ENCODE peak calls at places on chromosomes 12 and 14, in four cellular contexts. H, S, J and R are unnamed samples. For H3K4me1, the result is how much of the 10 kb centered on the place peaks cover.

GRCh38 chr14:30874120-30874998 is at the start of gene COCH:
- DNase-seq in H (peak), S (no peak), J (no peak), R (no peak)

GRCh38 chr14:59481407-59482119 is 2.6 kb downstream of the L3HYPDH start:
- DNase-seq in H (no peak), S (no peak), J (no peak), R (no peak)

GRCh38 chr12:63294327-63294632 is 143.3 kb upstream of the AVPR1A start:
- DNase-seq in H (no peak), S (no peak), J (no peak), R (no peak)

GRCh38 chr12:15356831-15357456 is 34.6 kb downstream of the PTPRO start:
- DNase-seq in H (no peak), S (no peak), J (no peak), R (no peak)

GRCh38 chr12:62625238-62625637 is 158.6 kb downstream of the MON2 start:
- DNase-seq in H (peak), S (no peak), J (no peak), R (peak)

GRCh38 chr12:754238-754816 is 1.9 kb downstream of the WNK1 start:
- DNase-seq in H (no peak), S (no peak), J (no peak), R (no peak)

GRCh38 chr14:50974118-50974517 is 29.8 kb upstream of the PYGL start:
- DNase-seq in H (no peak), S (no peak), J (no peak), R (no peak)

GRCh38 chr14:83975435-83976222 is 1554.3 kb upstream of the FLRT2 start:
- DNase-seq in H (no peak), S (no peak), J (no peak), R (no peak)

GRCh38 chr14:94051779-94052178 is 25.6 kb downstream of the OTUB2 start:
- DNase-seq in H (no peak), S (no peak), J (peak), R (peak)

GRCh38 chr12:14473707-14474287 is 93.9 kb downstream of the PLBD1 start:
- DNase-seq in H (no peak), S (no peak), J (no peak), R (no peak)

GRCh38 chr12:31019561-31020308 is 53.9 kb upstream of the DDX11 start:
- DNase-seq in H (peak), S (no peak), J (peak), R (no peak)

GRCh38 chr12:31021809-31022492 is 51.7 kb upstream of the DDX11 start:
- DNase-seq in H (no peak), S (no peak), J (no peak), R (no peak)

GRCh38 chr12:31021181-31021580 is 52.5 kb upstream of the DDX11 start:
- DNase-seq in H (no peak), S (no peak), J (no peak), R (no peak)

GRCh38 chr12:31020385-31021166 is 53.1 kb upstream of the DDX11 start:
- DNase-seq in H (peak), S (no peak), J (peak), R (no peak)

GRCh38 chr12:31023271-31023724 is 50.4 kb upstream of the DDX11 start:
- DNase-seq in H (no peak), S (no peak), J (peak), R (no peak)
- H3K4me1 ChIP-seq in H (under half), S (under half), J (under half), R (under half)

DNA sequence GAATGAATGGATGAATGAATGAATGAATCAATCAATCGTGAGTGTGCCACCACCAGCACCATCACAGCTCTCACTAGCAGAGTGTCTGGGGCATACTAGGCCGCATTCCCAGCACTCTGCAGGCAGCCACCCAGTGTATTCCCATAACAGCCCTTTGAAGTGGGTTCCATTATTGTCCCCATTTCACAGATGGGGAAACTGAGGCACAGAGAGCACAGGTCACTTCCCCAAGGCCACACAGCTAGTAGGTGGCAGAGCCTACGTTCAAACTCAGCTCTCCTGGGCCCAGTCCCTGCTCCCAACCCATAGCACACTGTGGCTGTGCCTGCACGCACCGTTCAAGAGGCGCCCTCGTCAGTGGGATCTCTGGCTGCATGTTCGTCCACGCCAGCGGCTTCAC is 88.1 kb downstream of the RFLNA start:
- DNase-seq in H (no peak), S (no peak), J (no peak), R (no peak)
- TF ChIP-seq POLR2AphosphoS5 in H (no peak), S (no peak), J (no peak), R (no peak)

GRCh38 chr12:85587158-85587557 is 249.1 kb downstream of the RASSF9 start:
- DNase-seq in H (no peak), S (no peak), J (no peak), R (no peak)
- TF ChIP-seq EP300 in H (no peak), S (no peak), J (no peak), R (no peak)

GRCh38 chr12:104462931-104463339 is 6.2 kb downstream of the CHST11 start:
- DNase-seq in H (no peak), S (no peak), J (no peak), R (no peak)
- H3K4me1 ChIP-seq in H (half or more), S (under half), J (under half), R (under half)

DNA sequence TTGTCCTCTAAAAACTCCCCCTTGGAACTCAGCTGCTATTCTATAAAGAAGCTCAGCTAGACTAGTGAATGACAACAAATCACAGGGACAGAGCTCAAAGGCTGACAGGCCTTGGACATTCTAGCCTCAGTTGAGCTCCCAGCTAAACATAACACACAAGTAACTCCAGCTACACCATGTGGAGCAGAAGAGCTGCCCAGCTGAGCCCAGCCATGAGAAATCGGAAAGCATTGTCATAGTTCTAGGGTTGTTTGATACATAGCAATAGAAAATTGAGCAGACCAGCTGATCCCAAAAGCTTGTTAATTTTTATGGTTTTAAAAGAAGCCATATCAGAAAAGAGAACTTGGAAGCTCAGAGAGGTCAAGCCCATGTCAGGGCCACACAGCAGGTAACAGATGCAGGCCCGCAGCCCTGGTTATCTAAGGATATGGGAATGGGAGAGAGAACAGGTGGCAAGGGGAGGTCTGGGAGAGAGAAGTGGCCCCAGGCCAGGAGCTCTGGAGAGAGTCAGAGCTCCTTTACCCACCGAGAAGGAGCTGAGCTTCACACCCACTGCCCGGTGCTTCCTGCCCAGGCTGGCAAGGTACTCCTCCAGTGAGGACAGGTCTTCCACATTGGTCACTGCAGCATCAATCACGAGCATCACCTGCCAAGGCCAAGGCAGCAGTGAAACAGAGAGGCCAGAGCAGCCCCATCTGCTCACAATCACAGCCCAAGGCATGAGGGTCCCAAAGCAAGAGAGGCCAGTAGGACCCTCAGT is 2.9 kb downstream of the NGB start:
- DNase-seq in H (no peak), S (no peak), J (no peak), R (no peak)
- TF ChIP-seq POLR2AphosphoS5 in H (no peak), S (no peak), J (no peak), R (no peak)

GRCh38 chr12:2743478-2743877 is 51.3 kb upstream of the FKBP4 start:
- DNase-seq in H (no peak), S (no peak), J (no peak), R (no peak)
- TF ChIP-seq EP300 in H (no peak), S (no peak), J (no peak), R (no peak)

DNA sequence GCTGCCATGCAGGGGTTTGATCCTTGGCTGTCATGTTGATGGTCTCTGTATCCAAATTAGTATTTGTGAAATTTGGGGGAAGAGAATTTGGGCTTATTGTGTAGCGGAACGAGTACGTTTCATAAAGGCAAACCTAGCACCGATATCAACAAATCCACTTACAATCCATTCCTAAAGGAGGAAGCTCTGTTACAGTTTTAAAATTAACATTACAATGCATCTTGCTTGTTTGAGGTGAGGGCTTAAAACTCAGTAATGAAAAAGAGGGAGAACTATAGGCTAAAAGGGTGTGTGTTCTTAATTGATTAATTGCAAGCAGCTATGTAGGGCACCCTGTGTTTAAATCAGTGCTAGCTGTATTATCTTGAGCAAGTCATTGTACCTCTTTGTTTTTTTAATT is 13.7 kb downstream of the RASSF3 start:
- DNase-seq in H (no peak), S (no peak), J (no peak), R (no peak)
- H3K4me1 ChIP-seq in H (half or more), S (under half), J (under half), R (half or more)

GRCh38 chr12:95116341-95116740 is 42.9 kb upstream of the NR2C1 start:
- DNase-seq in H (no peak), S (no peak), J (no peak), R (no peak)
- TF ChIP-seq POLR2AphosphoS5 in H (no peak), S (no peak), J (no peak), R (no peak)

GRCh38 chr14:35915185-35915584 is 89.0 kb downstream of the BRMS1L start:
- DNase-seq in H (no peak), S (no peak), J (no peak), R (no peak)
- TF ChIP-seq EP300 in H (no peak), S (no peak), J (no peak), R (no peak)

GRCh38 chr14:53879747-53880146 is 76.9 kb downstream of the BMP4 start:
- DNase-seq in H (no peak), S (no peak), J (no peak), R (no peak)
- H3K4me1 ChIP-seq in H (under half), S (under half), J (under half), R (under half)